ENCODE peak calls at places on chromosomes 5 and 9, in nine cellular contexts. N is A172; K is activated CD8-positive, alpha-beta memory T cell treated with anti-CD3 and anti-CD28 coated beads, Interleukin-2, amount 50 U/mL, for 4 hours; G is foreskin fibroblast; Z is GM12891; P is Jurkat, Clone E6-1; M is T-helper 1 cell; X is activated CD4-positive, alpha-beta memory T cell treated with anti-CD3 and anti-CD28 coated beads for 36 hours; W is posterior cingulate gyrus. A is an unnamed sample.

GRCh38 chr9:94761506-94761905 is 35.0 kb downstream of the AOPEP start:
- DNase-seq in Z (no peak), W (no peak), N (no peak), P (no peak), G (peak; percentile 31), K (no peak), M (no peak), X (no peak), A (no peak)

GRCh38 chr9:38417003-38417965 is 7.0 kb downstream of the IGFBPL1 start:
- DNase-seq in Z (no peak), K (no peak), X (peak; percentile 70), P (peak; percentile 35), N (no peak), G (peak; percentile 18), M (no peak), W (no peak), A (peak; percentile 44)

GRCh38 chr5:135211791-135212190 is 177.8 kb upstream of the PITX1 start:
- DNase-seq in G (peak; percentile 41), N (no peak), W (no peak), M (no peak), X (no peak), Z (no peak), P (no peak), K (no peak), A (no peak)

GRCh38 chr5:37991267-37991902 is 151.5 kb upstream of the GDNF start:
- DNase-seq in W (no peak), X (no peak), N (no peak), K (no peak), M (no peak), Z (no peak), G (no peak), P (no peak), A (no peak)

GRCh38 chr9:94791431-94791830 is 64.9 kb downstream of the AOPEP start:
- DNase-seq in P (no peak), G (no peak), M (no peak), Z (no peak), K (no peak), W (no peak), N (no peak), X (no peak), A (no peak)

GRCh38 chr9:129174724-129175514 is 3.1 kb downstream of the IER5L start:
- DNase-seq in X (peak; percentile 51), P (peak; percentile 31), M (no peak), G (peak; percentile 98), Z (no peak), W (peak; percentile 51), N (peak; percentile 78), K (peak; percentile 35), A (peak; percentile 63)

GRCh38 chr9:2053883-2054845 is 39.0 kb downstream of the SMARCA2 start:
- DNase-seq in K (peak; percentile 53), W (no peak), X (peak; percentile 88), Z (peak; percentile 17), M (no peak), N (peak; percentile 19), G (peak; percentile 89), P (peak; percentile 89), A (peak; percentile 77)

GRCh38 chr5:104018299-104018698 is 455.7 kb upstream of the NUDT12 start:
- DNase-seq in K (no peak), M (no peak), X (no peak), Z (no peak), N (peak; percentile 25), P (no peak), G (no peak), W (no peak), A (no peak)

GRCh38 chr9:109794361-109795012 is 14.5 kb downstream of the PALM2AKAP2 start:
- DNase-seq in K (no peak), X (no peak), G (peak; percentile 31), Z (no peak), W (no peak), P (no peak), N (no peak), M (no peak), A (no peak)

GRCh38 chr5:168417731-168418429 is 68.4 kb upstream of the RARS1 start:
- DNase-seq in W (no peak), N (no peak), G (no peak), X (no peak), Z (no peak), P (no peak), K (no peak), M (no peak), A (no peak)

A was measured in DND-41.